ENCODE peak calls at places on chromosomes 13 and 19, in six cellular contexts. F is GM23248; W is ascending aorta; U is CD8-positive, alpha-beta T cell; V is naive thymus-derived CD4-positive, alpha-beta T cell; G is transverse colon. J is an unnamed sample.
A peak's percentile ranks its signal among the peaks of the same experiment; 100 is the strongest.

GRCh38 chr19:19062454-19063182 is 1.2 kb upstream of the SLC25A42 start:
- DNase-seq in F (peak; percentile 63), U (no peak), V (no peak), W (no peak), G (no peak), J (no peak)

GRCh38 chr19:41700381-41701195 is 7.8 kb upstream of the CEACAM5 start:
- DNase-seq in V (no peak), U (no peak), F (no peak), W (no peak), G (peak; percentile 6), J (no peak)

GRCh38 chr19:14686411-14686810 is 3.4 kb upstream of the ZNF333 start:
- DNase-seq in V (peak; percentile 9), F (peak; percentile 44), W (no peak), G (peak; percentile 17), U (peak; percentile 11), J (peak; percentile 25)

GRCh38 chr13:46553521-46553885 is 533 bp downstream of the LRCH1 start:
- DNase-seq in V (no peak), F (no peak), U (no peak), G (no peak), W (peak; percentile 66), J (peak; percentile 56)

GRCh38 chr19:21947775-21948174 is 63.0 kb downstream of the ZNF208 start:
- DNase-seq in G (no peak), F (no peak), V (no peak), W (no peak), U (no peak), J (no peak)

GRCh38 chr19:932647-933552 is 7.1 kb downstream of the ARID3A start:
- DNase-seq in W (peak; percentile 75), U (peak; percentile 53), G (peak; percentile 75), F (peak; percentile 97), V (peak; percentile 53), J (peak; percentile 56)

GRCh38 chr19:55016017-55016416 is 22.0 kb downstream of the GP6 start:
- DNase-seq in W (no peak), V (no peak), U (no peak), F (no peak), G (no peak), J (no peak)

GRCh38 chr19:24166055-24166454 is 79.1 kb downstream of the ZNF254 start:
- DNase-seq in U (no peak), W (no peak), G (no peak), F (peak; percentile 43), V (no peak), J (no peak)

GRCh38 chr19:10468133-10468532 is 35.0 kb downstream of the KEAP1 start:
- DNase-seq in U (no peak), F (no peak), V (no peak), W (no peak), G (no peak), J (no peak)

GRCh38 chr13:72645521-72645920 is 81.9 kb downstream of the MZT1 start:
- DNase-seq in V (no peak), W (no peak), G (no peak), F (no peak), U (no peak), J (no peak)

GRCh38 chr13:113140677-113141590 is 17.5 kb upstream of the PROZ start:
- DNase-seq in U (no peak), F (no peak), V (no peak), W (peak; percentile 59), G (no peak), J (no peak)

GRCh38 chr19:52331757-52332156 is 4.3 kb upstream of the ZNF610 start:
- DNase-seq in U (no peak), W (no peak), V (no peak), F (peak; percentile 6), G (no peak), J (no peak)

GRCh38 chr13:85543144-85543543 is 256.1 kb downstream of the SLITRK6 start:
- DNase-seq in U (no peak), V (no peak), G (no peak), W (no peak), F (no peak), J (no peak)

GRCh38 chr19:3368848-3369336 is 2.5 kb downstream of the NFIC start:
- DNase-seq in V (no peak), G (no peak), U (no peak), F (peak; percentile 56), W (no peak), J (no peak)

GRCh38 chr19:51094696-51095279 is 12.1 kb upstream of the KLK14 start:
- DNase-seq in F (peak; percentile 25), G (no peak), U (peak; percentile 21), V (no peak), W (no peak), J (no peak)

DNA sequence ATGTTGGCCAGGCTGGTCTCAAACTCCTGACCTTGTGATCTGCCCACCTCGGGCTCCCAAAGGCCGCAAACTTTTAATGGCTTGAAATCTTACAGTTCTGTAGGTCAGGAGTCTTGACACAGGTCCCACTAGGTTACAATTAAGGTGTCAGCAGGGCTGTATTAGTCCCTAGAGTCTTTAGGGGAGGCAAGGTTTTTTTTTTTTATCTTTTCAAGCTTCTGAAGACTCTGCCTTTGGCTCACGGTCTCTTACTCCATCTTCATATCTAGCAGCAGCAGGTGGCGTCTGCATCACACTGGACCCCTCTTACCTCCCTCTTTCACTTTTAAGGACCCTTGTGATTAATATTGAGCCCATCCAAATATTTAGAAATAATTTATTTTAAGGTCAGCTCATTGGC is 11.6 kb downstream of the MIR17HG start:
- DNase-seq in W (no peak), U (no peak), G (no peak), F (no peak), V (no peak), J (no peak)
- H3K4me1 ChIP-seq in W (peaks cover 9% of the 10 kb centered on the region), U (no peaks in the 10 kb centered on the region), G (no peaks in the 10 kb centered on the region), F (no peaks in the 10 kb centered on the region), V (no peaks in the 10 kb centered on the region), J (no peaks in the 10 kb centered on the region)

GRCh38 chr13:76229281-76229680 is 593.2 kb downstream of the LMO7 start:
- DNase-seq in F (no peak), V (no peak), G (no peak), W (no peak), U (no peak), J (no peak)
- H3K4me1 ChIP-seq in F (no peaks in the 10 kb centered on the region), V (no peaks in the 10 kb centered on the region), G (peaks cover 5% of the 10 kb centered on the region), W (no peaks in the 10 kb centered on the region), U (no peaks in the 10 kb centered on the region), J (no peaks in the 10 kb centered on the region)

GRCh38 chr19:46350029-46350757 is 3.3 kb downstream of the PPP5C start:
- DNase-seq in G (peak; percentile 53), U (no peak), F (no peak), V (no peak), W (no peak), J (peak; percentile 27)
- H3K4me1 ChIP-seq in G (peaks cover 55% of the 10 kb centered on the region), U (peaks cover 53% of the 10 kb centered on the region), F (peaks cover 30% of the 10 kb centered on the region), V (peaks cover 39% of the 10 kb centered on the region), W (peaks cover 53% of the 10 kb centered on the region), J (peaks cover 28% of the 10 kb centered on the region)

GRCh38 chr19:35004517-35005255 is 4.6 kb downstream of the GRAMD1A start:
- DNase-seq in G (no peak), V (no peak), F (no peak), U (no peak), W (no peak), J (no peak)
- H3K4me1 ChIP-seq in G (peaks cover 66% of the 10 kb centered on the region), V (peaks cover 32% of the 10 kb centered on the region), F (peaks cover 8% of the 10 kb centered on the region), U (peaks cover 41% of the 10 kb centered on the region), W (peaks cover 7% of the 10 kb centered on the region), J (peaks cover 4% of the 10 kb centered on the region)

GRCh38 chr19:47471733-47472457 is at the start of gene SLC8A2:
- DNase-seq in G (peak; percentile 60), F (peak; percentile 67), U (peak; percentile 57), W (peak; percentile 90), V (peak; percentile 78), J (no peak)

GRCh38 chr19:47471381-47471732 is 336 bp downstream of the SLC8A2 start:
- DNase-seq in U (no peak), W (no peak), F (no peak), V (no peak), G (no peak), J (no peak)

GRCh38 chr19:47469419-47469700 is 2.3 kb downstream of the SLC8A2 start:
- DNase-seq in F (no peak), G (no peak), U (no peak), V (no peak), W (no peak), J (no peak)

GRCh38 chr19:47469719-47470118 is 2.0 kb downstream of the SLC8A2 start:
- DNase-seq in U (no peak), V (no peak), W (no peak), G (no peak), F (no peak), J (no peak)

GRCh38 chr19:47470447-47471195 is 1.1 kb downstream of the SLC8A2 start:
- DNase-seq in G (no peak), W (no peak), U (no peak), V (no peak), F (no peak), J (no peak)
- H3K4me1 ChIP-seq in G (peaks cover 17% of the 10 kb centered on the region), W (peaks cover 16% of the 10 kb centered on the region), U (peaks cover 6% of the 10 kb centered on the region), V (no peaks in the 10 kb centered on the region), F (no peaks in the 10 kb centered on the region), J (no peaks in the 10 kb centered on the region)

GRCh38 chr19:40598918-40599307 is 2.3 kb upstream of the LTBP4 start:
- DNase-seq in F (no peak), W (no peak), V (no peak), U (no peak), G (no peak), J (no peak)
- H3K4me1 ChIP-seq in F (peaks cover 28% of the 10 kb centered on the region), W (peaks cover 53% of the 10 kb centered on the region), V (peaks cover 48% of the 10 kb centered on the region), U (peaks cover 69% of the 10 kb centered on the region), G (peaks cover 69% of the 10 kb centered on the region), J (peaks cover 45% of the 10 kb centered on the region)

GRCh38 chr13:49443689-49444516 is at the start of the genes CAB39L and SETDB2:
- DNase-seq in U (peak; percentile 99), F (peak; percentile 99), G (peak; percentile 99), V (peak; percentile 100), W (peak; percentile 100), J (peak; percentile 98)
- H3K4me1 ChIP-seq in U (peaks cover 42% of the 10 kb centered on the region), F (peaks cover 20% of the 10 kb centered on the region), G (peaks cover 46% of the 10 kb centered on the region), V (peaks cover 35% of the 10 kb centered on the region), W (peaks cover 20% of the 10 kb centered on the region), J (no peaks in the 10 kb centered on the region)

DNA sequence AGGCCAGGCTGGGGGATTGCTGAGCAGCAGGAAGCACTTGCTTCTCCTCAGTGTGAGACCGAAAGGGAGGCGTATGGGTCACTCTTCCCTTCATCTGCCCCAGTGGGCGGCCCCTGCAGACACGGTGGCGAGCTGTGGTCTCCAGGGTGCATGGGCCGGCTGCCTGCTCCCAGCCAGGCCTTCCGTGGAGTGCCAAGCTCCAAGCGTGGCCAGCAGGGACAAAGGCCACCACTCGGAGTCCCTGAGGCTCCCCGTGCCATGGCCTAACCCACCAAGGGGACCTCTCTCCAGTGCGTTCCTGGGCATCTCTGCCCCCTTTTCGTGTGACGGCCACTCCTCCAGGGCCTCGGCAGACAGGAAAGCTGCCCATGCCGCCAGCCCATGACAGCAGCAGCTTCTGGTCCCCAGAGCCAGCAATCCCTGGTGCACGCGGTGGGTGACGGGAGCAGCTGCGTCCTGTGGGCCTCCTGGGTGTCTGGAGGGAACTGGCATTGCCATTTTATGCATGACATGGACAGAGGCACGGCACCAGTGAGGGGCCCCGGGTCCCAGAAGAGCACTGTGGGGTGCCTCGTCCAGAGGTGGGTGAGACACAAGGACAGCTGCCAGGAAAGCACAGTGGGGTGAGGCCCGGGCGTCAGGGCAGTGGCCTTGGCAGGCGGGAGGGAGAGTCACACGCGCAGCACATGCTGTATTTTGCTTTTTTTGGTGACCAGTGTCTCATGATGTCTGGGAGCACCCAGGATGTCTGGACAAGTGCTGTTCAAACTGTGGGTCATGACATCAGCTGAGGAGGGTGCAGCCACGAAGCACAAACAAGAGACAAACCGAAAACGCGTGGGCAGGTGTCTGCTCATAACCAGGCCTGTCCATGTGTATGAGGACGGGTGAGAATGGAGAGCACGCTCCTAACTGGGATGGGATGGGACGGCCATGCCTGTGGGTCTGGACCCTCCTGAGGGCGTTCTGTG is 32.3 kb downstream of the CEBPG start:
- DNase-seq in F (no peak), G (no peak), U (no peak), V (no peak), W (no peak), J (no peak)
- H3K4me1 ChIP-seq in F (no peaks in the 10 kb centered on the region), G (peaks cover 10% of the 10 kb centered on the region), U (no peaks in the 10 kb centered on the region), V (no peaks in the 10 kb centered on the region), W (no peaks in the 10 kb centered on the region), J (no peaks in the 10 kb centered on the region)